ENCODE peak calls at places on chromosome 15, in five cellular contexts. One of them, this sample, is unnamed.

GRCh38 chr15:81575436-81576123 is 201.6 kb upstream of the TMC3 start:
- DNase-seq in neuronal stem cell: no peak
- DNase-seq in skeletal muscle cell: no peak
- DNase-seq in BJ: no peak
- DNase-seq in neural crest cell: no peak
- DNase-seq in this sample: no peak

GRCh38 chr15:78308422-78309021 is 9.1 kb upstream of the SKIC8 start:
- DNase-seq in BJ: no peak
- DNase-seq in neural crest cell: peak
- DNase-seq in neuronal stem cell: no peak
- DNase-seq in skeletal muscle cell: no peak
- DNase-seq in this sample: peak

GRCh38 chr15:29815000-29815704 is 7.1 kb downstream of the TJP1 start:
- DNase-seq in neural crest cell: no peak
- DNase-seq in neuronal stem cell: no peak
- DNase-seq in BJ: no peak
- DNase-seq in skeletal muscle cell: no peak
- DNase-seq in this sample: no peak

GRCh38 chr15:78105541-78106241 is 13.3 kb downstream of the SH2D7 start:
- DNase-seq in BJ: no peak
- DNase-seq in skeletal muscle cell: no peak
- DNase-seq in neuronal stem cell: no peak
- DNase-seq in neural crest cell: no peak
- DNase-seq in this sample: no peak

GRCh38 chr15:29736745-29737023 is 85.6 kb downstream of the TJP1 start:
- DNase-seq in BJ: no peak
- DNase-seq in skeletal muscle cell: no peak
- DNase-seq in neuronal stem cell: no peak
- DNase-seq in neural crest cell: no peak
- DNase-seq in this sample: no peak

GRCh38 chr15:63473999-63474809 is 30.2 kb upstream of the USP3 start:
- DNase-seq in neuronal stem cell: no peak
- DNase-seq in neural crest cell: no peak
- DNase-seq in skeletal muscle cell: no peak
- DNase-seq in BJ: no peak
- DNase-seq in this sample: no peak

GRCh38 chr15:101368086-101368780 is 73.2 kb upstream of the SNRPA1 start:
- DNase-seq in neuronal stem cell: no peak
- DNase-seq in neural crest cell: no peak
- DNase-seq in skeletal muscle cell: no peak
- DNase-seq in BJ: no peak
- DNase-seq in this sample: no peak

GRCh38 chr15:99172171-99172570 is 67.3 kb downstream of the SYNM start:
- DNase-seq in skeletal muscle cell: no peak
- DNase-seq in neural crest cell: no peak
- DNase-seq in BJ: no peak
- DNase-seq in neuronal stem cell: no peak
- DNase-seq in this sample: no peak

GRCh38 chr15:38638841-38639240 is 74.2 kb upstream of the RASGRP1 start:
- DNase-seq in BJ: no peak
- DNase-seq in skeletal muscle cell: no peak
- DNase-seq in neural crest cell: no peak
- DNase-seq in neuronal stem cell: no peak
- DNase-seq in this sample: no peak

GRCh38 chr15:66095871-66096710 is 157.5 kb downstream of the MEGF11 start:
- DNase-seq in neuronal stem cell: no peak
- DNase-seq in neural crest cell: no peak
- DNase-seq in skeletal muscle cell: no peak
- DNase-seq in BJ: no peak
- DNase-seq in this sample: no peak

GRCh38 chr15:50697109-50697797 is 10.7 kb upstream of the TRPM7 start:
- DNase-seq in BJ: no peak
- DNase-seq in skeletal muscle cell: no peak
- DNase-seq in neural crest cell: no peak
- DNase-seq in neuronal stem cell: no peak
- DNase-seq in this sample: no peak

GRCh38 chr15:76337047-76337738 is 620 bp downstream of the ISL2 start:
- DNase-seq in neuronal stem cell: no peak
- DNase-seq in neural crest cell: peak
- DNase-seq in skeletal muscle cell: no peak
- DNase-seq in BJ: no peak
- DNase-seq in this sample: no peak

GRCh38 chr15:69491051-69491505 is 38.5 kb downstream of the RPLP1 start:
- DNase-seq in neuronal stem cell: no peak
- DNase-seq in neural crest cell: no peak
- DNase-seq in skeletal muscle cell: no peak
- DNase-seq in BJ: no peak
- DNase-seq in this sample: no peak

GRCh38 chr15:52440414-52440813 is 88.3 kb downstream of the MYO5A start:
- DNase-seq in neuronal stem cell: no peak
- DNase-seq in BJ: no peak
- DNase-seq in skeletal muscle cell: peak
- DNase-seq in neural crest cell: no peak
- DNase-seq in this sample: no peak

GRCh38 chr15:52143862-52144261 is 31.3 kb upstream of the BCL2L10 start:
- DNase-seq in skeletal muscle cell: peak
- DNase-seq in neural crest cell: no peak
- DNase-seq in neuronal stem cell: no peak
- DNase-seq in BJ: peak
- DNase-seq in this sample: peak

GRCh38 chr15:65998486-65998885 is 129.2 kb downstream of the RAB11A start:
- DNase-seq in BJ: no peak
- DNase-seq in skeletal muscle cell: no peak
- DNase-seq in neuronal stem cell: no peak
- DNase-seq in neural crest cell: no peak
- DNase-seq in this sample: no peak